ENCODE peak calls at places on chromosomes 11 and 22, in four cellular contexts. One of them, this sample, is unnamed.

GRCh38 chr22:33867118-33867863 is 53.0 kb downstream of the LARGE1 start:
- DNase-seq in RWPE1: no peak
- DNase-seq in colonic mucosa: peak
- DNase-seq in stomach: peak
- DNase-seq in this sample: no peak

GRCh38 chr11:15493066-15493465 is 378.3 kb downstream of the INSC start:
- DNase-seq in RWPE1: no peak
- DNase-seq in colonic mucosa: no peak
- DNase-seq in stomach: no peak
- DNase-seq in this sample: no peak

GRCh38 chr11:12274558-12275197 is 102.7 kb upstream of the PARVA start:
- DNase-seq in RWPE1: no peak
- DNase-seq in colonic mucosa: no peak
- DNase-seq in stomach: no peak
- DNase-seq in this sample: no peak

GRCh38 chr22:23306926-23307325 is 126.6 kb downstream of the BCR start:
- DNase-seq in RWPE1: no peak
- DNase-seq in colonic mucosa: no peak
- DNase-seq in stomach: no peak
- DNase-seq in this sample: no peak

GRCh38 chr11:15692739-15693138 is 578.0 kb downstream of the INSC start:
- DNase-seq in RWPE1: peak
- DNase-seq in colonic mucosa: no peak
- DNase-seq in stomach: no peak
- DNase-seq in this sample: peak

GRCh38 chr22:24410110-24410856 is 17.1 kb upstream of the ADORA2A start:
- DNase-seq in RWPE1: no peak
- DNase-seq in colonic mucosa: no peak
- DNase-seq in stomach: peak
- DNase-seq in this sample: no peak

GRCh38 chr11:86672007-86672621 is at the start of gene ME3:
- DNase-seq in RWPE1: peak
- DNase-seq in colonic mucosa: peak
- DNase-seq in stomach: peak
- DNase-seq in this sample: no peak

GRCh38 chr11:34798985-34799384 is 117.2 kb downstream of the APIP start:
- DNase-seq in RWPE1: no peak
- DNase-seq in colonic mucosa: no peak
- DNase-seq in stomach: no peak
- DNase-seq in this sample: no peak

GRCh38 chr11:128913806-128914205 is 22.6 kb downstream of the KCNJ5 start:
- DNase-seq in RWPE1: no peak
- DNase-seq in colonic mucosa: no peak
- DNase-seq in stomach: no peak
- DNase-seq in this sample: no peak

GRCh38 chr22:39745789-39746188 is 147.8 kb downstream of the ENTHD1 start:
- DNase-seq in RWPE1: no peak
- DNase-seq in colonic mucosa: no peak
- DNase-seq in stomach: no peak
- DNase-seq in this sample: no peak

GRCh38 chr11:12717851-12718291 is 43.6 kb downstream of the TEAD1 start:
- DNase-seq in RWPE1: no peak
- DNase-seq in colonic mucosa: no peak
- DNase-seq in stomach: no peak
- DNase-seq in this sample: no peak

GRCh38 chr11:116687458-116688201 is 85.2 kb downstream of the BUD13 start:
- DNase-seq in RWPE1: no peak
- DNase-seq in colonic mucosa: no peak
- DNase-seq in stomach: no peak
- DNase-seq in this sample: peak

GRCh38 chr11:47139878-47140277 is 36.8 kb downstream of the ARFGAP2 start:
- DNase-seq in RWPE1: no peak
- DNase-seq in colonic mucosa: no peak
- DNase-seq in stomach: no peak
- DNase-seq in this sample: no peak

GRCh38 chr11:85815186-85815911 is 4.4 kb upstream of the SYTL2 start:
- DNase-seq in RWPE1: peak
- DNase-seq in colonic mucosa: no peak
- DNase-seq in stomach: no peak
- DNase-seq in this sample: no peak

GRCh38 chr11:102878595-102878994 is 3.8 kb upstream of the MMP12 start:
- DNase-seq in RWPE1: no peak
- DNase-seq in colonic mucosa: no peak
- DNase-seq in stomach: no peak
- DNase-seq in this sample: no peak

GRCh38 chr11:61377461-61378160 is 14.8 kb upstream of the TMEM216 start:
- DNase-seq in RWPE1: no peak
- DNase-seq in colonic mucosa: no peak
- DNase-seq in stomach: no peak
- DNase-seq in this sample: no peak

GRCh38 chr11:75859614-75860013 is 44.6 kb downstream of the UVRAG start:
- DNase-seq in RWPE1: no peak
- DNase-seq in colonic mucosa: no peak
- DNase-seq in stomach: no peak
- DNase-seq in this sample: no peak

GRCh38 chr11:68783216-68783821 is 32.0 kb upstream of the TESMIN start:
- DNase-seq in RWPE1: no peak
- DNase-seq in colonic mucosa: no peak
- DNase-seq in stomach: no peak
- DNase-seq in this sample: no peak

GRCh38 chr22:30947163-30947820 is 21.3 kb downstream of the MORC2 start:
- DNase-seq in RWPE1: peak
- DNase-seq in colonic mucosa: no peak
- DNase-seq in stomach: no peak
- DNase-seq in this sample: no peak
- TF ChIP-seq CTCF in RWPE1: no peak
- TF ChIP-seq CTCF in colonic mucosa: no peak
- TF ChIP-seq CTCF in stomach: no peak
- TF ChIP-seq CTCF in this sample: no peak

GRCh38 chr22:45586651-45587405 is 84.1 kb downstream of the FBLN1 start:
- DNase-seq in RWPE1: no peak
- DNase-seq in colonic mucosa: no peak
- DNase-seq in stomach: no peak
- DNase-seq in this sample: no peak

GRCh38 chr22:45584621-45585436 is 82.1 kb downstream of the FBLN1 start:
- DNase-seq in RWPE1: no peak
- DNase-seq in colonic mucosa: no peak
- DNase-seq in stomach: no peak
- DNase-seq in this sample: no peak

GRCh38 chr22:45587638-45588481 is 83.8 kb upstream of the ATXN10 start:
- DNase-seq in RWPE1: peak
- DNase-seq in colonic mucosa: no peak
- DNase-seq in stomach: no peak
- DNase-seq in this sample: no peak

GRCh38 chr22:45585437-45585755 is 82.7 kb downstream of the FBLN1 start:
- DNase-seq in RWPE1: no peak
- DNase-seq in colonic mucosa: no peak
- DNase-seq in stomach: no peak
- DNase-seq in this sample: no peak

GRCh38 chr22:45585946-45586540 is 83.4 kb downstream of the FBLN1 start:
- DNase-seq in RWPE1: no peak
- DNase-seq in colonic mucosa: no peak
- DNase-seq in stomach: no peak
- DNase-seq in this sample: no peak
- H3K27ac ChIP-seq in RWPE1: no peak
- H3K27ac ChIP-seq in colonic mucosa: no peak
- H3K27ac ChIP-seq in stomach: no peak
- H3K27ac ChIP-seq in this sample: no peak

DNA sequence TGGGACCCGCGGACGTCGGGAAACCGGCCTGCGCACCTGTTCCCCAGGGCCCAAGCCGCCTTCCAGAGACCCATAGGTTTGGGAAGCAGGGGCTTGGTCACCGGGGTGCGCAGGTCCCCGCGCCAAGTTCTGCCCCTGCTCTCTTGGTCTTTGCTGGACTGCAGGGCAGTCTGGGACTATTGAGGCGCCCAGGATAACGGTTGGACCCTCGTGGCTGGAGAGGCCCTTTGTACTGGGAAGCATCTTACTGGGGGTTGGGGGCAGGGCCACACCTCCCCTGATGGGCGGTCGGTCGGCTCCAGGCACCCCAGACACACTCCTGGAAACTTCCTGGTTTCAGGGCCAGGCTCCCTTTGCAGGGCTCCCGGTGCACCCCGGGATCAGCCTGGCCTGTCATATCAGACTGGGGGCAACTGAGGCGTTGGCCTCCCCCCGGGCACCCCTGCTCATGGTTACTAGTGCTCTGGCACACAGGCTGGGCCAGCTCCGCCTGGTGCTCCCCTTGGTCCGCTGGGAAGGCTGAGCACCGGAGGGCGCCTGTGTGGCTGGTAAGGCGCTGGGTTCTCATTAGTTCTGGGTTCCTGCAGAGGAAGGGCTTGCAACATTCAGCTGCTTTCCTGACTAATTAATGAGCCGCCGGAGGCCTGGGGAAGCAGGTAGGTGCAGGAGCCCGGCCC is 1250.5 kb downstream of the BRD1 start:
- DNase-seq in RWPE1: no peak
- DNase-seq in colonic mucosa: no peak
- DNase-seq in stomach: no peak
- DNase-seq in this sample: no peak
- TF ChIP-seq CTCF in RWPE1: no peak
- TF ChIP-seq CTCF in colonic mucosa: no peak
- TF ChIP-seq CTCF in stomach: no peak
- TF ChIP-seq CTCF in this sample: no peak

DNA sequence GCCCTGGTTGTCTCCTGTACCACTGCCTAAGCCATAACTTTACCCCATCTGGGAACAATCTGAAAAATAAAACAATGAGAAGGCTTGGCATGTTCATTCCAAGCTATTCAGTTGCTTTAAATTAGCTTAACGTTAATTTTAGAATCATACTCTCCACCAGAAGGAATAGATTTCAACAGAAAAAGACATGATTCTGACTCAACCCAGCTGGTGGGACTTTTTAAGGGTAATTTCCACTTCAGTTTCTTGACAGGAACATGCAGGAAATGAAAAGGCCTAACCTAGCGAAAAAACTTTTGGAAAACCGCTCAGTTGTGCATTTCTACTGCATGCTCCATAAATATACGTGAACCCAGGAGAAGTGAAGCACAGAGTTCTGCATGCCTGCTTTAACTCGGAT is 7.9 kb downstream of the SF3A1 start:
- DNase-seq in RWPE1: no peak
- DNase-seq in colonic mucosa: no peak
- DNase-seq in stomach: no peak
- DNase-seq in this sample: no peak
- H3K27ac ChIP-seq in RWPE1: no peak
- H3K27ac ChIP-seq in colonic mucosa: no peak
- H3K27ac ChIP-seq in stomach: no peak
- H3K27ac ChIP-seq in this sample: peak

DNA sequence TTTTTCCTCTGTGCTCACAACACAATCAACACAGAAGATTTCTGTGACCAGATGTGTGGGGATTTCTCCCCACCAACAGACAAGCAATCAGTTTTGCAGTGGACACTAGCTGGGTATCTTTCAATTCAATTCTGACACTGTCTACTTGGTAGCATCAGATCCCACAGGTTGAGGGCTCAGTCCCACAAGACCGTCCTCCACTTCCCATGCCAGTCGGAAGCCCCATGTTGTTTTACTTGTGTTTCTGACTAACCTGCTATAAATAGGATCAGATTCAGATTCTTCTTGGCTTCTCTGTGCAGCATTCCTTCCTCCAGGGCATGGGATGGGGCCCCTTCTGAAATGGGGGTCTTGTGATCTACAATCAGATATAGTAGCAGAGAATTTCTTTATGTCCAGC is 19.6 kb downstream of the ACER3 start:
- DNase-seq in RWPE1: no peak
- DNase-seq in colonic mucosa: no peak
- DNase-seq in stomach: no peak
- DNase-seq in this sample: no peak
- TF ChIP-seq CTCF in RWPE1: no peak
- TF ChIP-seq CTCF in colonic mucosa: no peak
- TF ChIP-seq CTCF in stomach: no peak
- TF ChIP-seq CTCF in this sample: no peak

GRCh38 chr11:44301856-44302231 is 8.1 kb downstream of the ALX4 start:
- DNase-seq in RWPE1: peak
- DNase-seq in colonic mucosa: no peak
- DNase-seq in stomach: no peak
- DNase-seq in this sample: no peak

GRCh38 chr11:44303401-44303938 is 6.5 kb downstream of the ALX4 start:
- DNase-seq in RWPE1: no peak
- DNase-seq in colonic mucosa: no peak
- DNase-seq in stomach: no peak
- DNase-seq in this sample: no peak

GRCh38 chr11:44300881-44301855 is 8.8 kb downstream of the ALX4 start:
- DNase-seq in RWPE1: no peak
- DNase-seq in colonic mucosa: no peak
- DNase-seq in stomach: no peak
- DNase-seq in this sample: no peak

GRCh38 chr11:44304091-44305084 is 5.6 kb downstream of the ALX4 start:
- DNase-seq in RWPE1: no peak
- DNase-seq in colonic mucosa: no peak
- DNase-seq in stomach: no peak
- DNase-seq in this sample: no peak

DNA sequence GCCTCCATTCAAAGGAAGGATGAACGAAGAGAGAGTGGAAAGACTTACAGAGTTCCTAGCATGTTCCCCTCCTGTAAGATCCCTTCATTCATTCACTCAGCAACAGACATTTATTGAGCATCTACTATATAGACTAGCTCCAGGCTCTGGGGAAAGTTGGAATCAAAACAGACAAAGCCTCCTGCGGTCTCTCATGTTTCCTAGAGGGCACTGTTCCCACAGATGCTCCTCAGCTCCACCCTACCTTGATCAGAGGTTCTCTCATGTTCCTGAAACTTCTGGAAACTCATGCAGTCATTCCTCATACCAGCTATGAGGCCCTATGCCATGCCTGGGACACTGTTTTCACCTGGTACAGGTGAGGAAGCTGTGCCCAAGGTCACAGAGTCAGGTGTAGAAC is 11.1 kb downstream of the ALX4 start:
- DNase-seq in RWPE1: no peak
- DNase-seq in colonic mucosa: no peak
- DNase-seq in stomach: no peak
- DNase-seq in this sample: no peak
- H3K27ac ChIP-seq in RWPE1: no peak
- H3K27ac ChIP-seq in colonic mucosa: no peak
- H3K27ac ChIP-seq in stomach: no peak
- H3K27ac ChIP-seq in this sample: no peak